ENCODE peak calls at places on chromosomes 16 and 17, in four cellular contexts. X, I, T and W are unnamed samples.

GRCh38 chr17:62381561-62381960 is 1.2 kb downstream of the EFCAB3 start:
- DNase-seq in X (no peak), I (no peak), T (no peak), W (no peak)

GRCh38 chr17:64150237-64151015 is 20.5 kb upstream of the ERN1 start:
- DNase-seq in X (no peak), T (no peak), I (no peak), W (no peak)

GRCh38 chr16:66741971-66742396 is 9.4 kb downstream of the DYNC1LI2 start:
- DNase-seq in T (no peak), X (no peak), I (no peak), W (no peak)

GRCh38 chr16:65572156-65572555 is 450.3 kb upstream of the CDH11 start:
- DNase-seq in I (no peak), X (no peak), T (no peak), W (no peak)

GRCh38 chr17:302300-302698 is 50.3 kb downstream of the RPH3AL start:
- DNase-seq in I (no peak), T (no peak), X (no peak), W (no peak)

GRCh38 chr17:36808181-36808661 is 129.1 kb upstream of the LHX1 start:
- DNase-seq in T (no peak), I (peak), X (peak), W (peak)

GRCh38 chr17:75241996-75242460 is 19.4 kb downstream of the GGA3 start:
- DNase-seq in I (no peak), T (no peak), X (no peak), W (no peak)

GRCh38 chr17:63641678-63642077 is 19.5 kb downstream of the MAP3K3 start:
- DNase-seq in I (no peak), T (no peak), X (no peak), W (no peak)

GRCh38 chr17:6035801-6036394 is 34.3 kb upstream of the WSCD1 start:
- DNase-seq in I (no peak), T (no peak), X (no peak), W (no peak)

GRCh38 chr17:81254955-81255717 is 16.0 kb downstream of the NDUFAF8 start:
- DNase-seq in X (peak), I (no peak), T (peak), W (peak)

GRCh38 chr17:50352693-50353599 is 7.0 kb downstream of the XYLT2 start:
- DNase-seq in X (no peak), I (no peak), T (no peak), W (no peak)

GRCh38 chr16:72536673-72537435 is 364.9 kb upstream of the PMFBP1 start:
- DNase-seq in I (no peak), T (no peak), X (no peak), W (no peak)

GRCh38 chr16:52773026-52773425 is 226.1 kb upstream of the TOX3 start:
- DNase-seq in T (no peak), I (no peak), X (no peak), W (no peak)

GRCh38 chr17:41919165-41919817 is 540 bp upstream of the ACLY start:
- DNase-seq in I (no peak), T (no peak), X (no peak), W (peak)

GRCh38 chr17:81037026-81037782 is 2.3 kb downstream of the BAIAP2 start:
- DNase-seq in X (no peak), T (no peak), I (no peak), W (no peak)

GRCh38 chr17:45247429-45248131 is 14.3 kb downstream of the SPATA32 start:
- DNase-seq in T (peak), I (peak), X (peak), W (peak)

GRCh38 chr17:13287226-13287625 is 269.4 kb upstream of the ELAC2 start:
- DNase-seq in I (no peak), X (no peak), T (no peak), W (no peak)

GRCh38 chr17:82936768-82937171 is 96.9 kb upstream of the ZNF750 start:
- DNase-seq in X (no peak), T (no peak), I (no peak), W (peak)

GRCh38 chr16:50697421-50697715 is 4.0 kb downstream of the NOD2 start:
- DNase-seq in I (no peak), X (no peak), T (no peak), W (no peak)

GRCh38 chr16:4515611-4516233 is 22.9 kb downstream of the CDIP1 start:
- DNase-seq in T (no peak), I (no peak), X (no peak), W (no peak)

GRCh38 chr16:31452631-31453106 is 6.6 kb upstream of the ARMC5 start:
- DNase-seq in T (no peak), I (no peak), X (peak), W (no peak)

GRCh38 chr16:49350265-49351103 is 23.1 kb upstream of the C16orf78 start:
- DNase-seq in T (no peak), X (peak), I (peak), W (peak)

GRCh38 chr17:75130632-75131277 is 787 bp downstream of the NT5C start:
- DNase-seq in X (peak), I (peak), T (no peak), W (peak)

DNA sequence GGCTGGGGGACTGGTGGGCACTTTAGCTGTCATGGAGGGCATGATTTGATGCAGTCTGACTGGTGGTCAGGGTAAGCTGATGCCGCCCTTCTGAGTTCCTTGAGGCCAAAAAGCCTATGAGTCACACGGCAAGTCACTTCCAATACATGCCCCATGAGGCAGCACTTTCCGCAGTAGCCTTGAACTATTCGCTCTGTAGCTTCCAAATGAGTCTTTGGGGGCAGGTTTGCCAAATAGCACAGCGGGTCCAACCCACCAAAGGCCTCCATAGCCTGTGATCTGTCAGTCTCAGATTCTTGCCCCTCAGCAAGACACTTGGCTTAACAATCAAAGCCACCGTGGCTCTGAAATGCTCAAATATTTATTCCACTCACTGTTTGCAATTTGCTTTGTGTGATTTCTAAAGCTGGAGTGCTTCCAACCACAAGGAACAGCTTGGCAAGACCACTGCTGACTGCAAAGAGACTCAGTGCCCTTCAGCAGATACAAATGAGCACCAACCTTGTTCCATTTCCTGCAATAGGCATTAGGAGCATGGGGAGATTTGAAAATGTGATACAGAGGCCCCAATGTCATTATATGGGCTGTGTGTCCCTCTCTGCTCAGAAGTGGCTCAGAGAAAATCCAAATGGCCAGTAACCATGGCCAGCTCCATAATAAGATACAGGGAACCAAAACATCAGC is 45.4 kb downstream of the CLEC19A start:
- DNase-seq in X (peak), I (no peak), T (no peak), W (no peak)
- TF ChIP-seq TEAD4 in X (no peak), I (no peak), T (no peak), W (no peak)

GRCh38 chr17:35807371-35808144 is 1.7 kb upstream of the TAF15 start:
- DNase-seq in T (no peak), X (no peak), I (no peak), W (no peak)
- TF ChIP-seq TEAD4 in T (no peak), X (no peak), I (no peak), W (no peak)

DNA sequence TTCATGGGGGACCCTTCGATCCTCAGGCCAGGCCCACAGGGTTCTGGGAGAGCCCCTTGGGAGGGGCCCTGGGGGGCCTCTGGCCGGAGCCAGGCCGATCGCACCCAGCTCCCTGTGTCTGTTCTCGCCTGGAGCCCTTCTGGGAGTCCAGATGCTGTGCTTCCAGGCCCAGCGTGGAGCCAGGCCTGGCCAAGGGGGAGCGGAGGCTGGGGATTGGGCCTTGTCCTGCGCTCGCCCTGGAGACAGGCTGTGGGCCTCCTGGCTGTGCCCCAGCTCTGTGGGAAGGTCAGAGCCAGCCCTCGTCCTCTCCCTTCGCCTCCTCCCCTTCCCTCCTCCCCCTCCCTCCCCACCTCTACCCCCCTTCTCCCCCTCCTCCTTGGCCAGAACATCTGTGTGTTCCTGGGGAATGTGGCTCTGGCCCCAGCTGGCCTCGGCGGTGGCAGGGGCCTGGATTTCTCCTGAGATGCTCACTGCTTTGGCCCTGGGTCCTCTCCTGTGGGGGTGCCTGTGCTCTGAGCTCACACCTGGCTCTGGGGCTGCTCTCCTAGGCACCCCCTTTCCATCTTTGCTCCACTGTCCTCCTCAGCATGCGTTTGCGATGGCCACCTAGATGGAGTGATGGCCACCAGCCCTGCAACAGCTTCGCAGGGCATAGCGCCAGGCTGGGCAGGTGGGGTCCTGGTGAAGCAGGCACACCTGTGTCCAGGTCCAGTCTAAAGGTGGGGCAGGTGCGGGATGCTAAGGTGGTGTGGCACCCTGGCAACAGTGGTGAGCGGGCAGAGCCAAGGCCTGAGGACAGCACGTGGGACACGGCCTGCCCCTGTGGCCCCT is 90.6 kb upstream of the CIBAR2 start:
- DNase-seq in T (no peak), I (peak), X (no peak), W (peak)
- TF ChIP-seq TEAD4 in T (peak), I (no peak), X (no peak), W (no peak)

GRCh38 chr17:2682304-2682938 is 29.1 kb downstream of the CLUH start:
- DNase-seq in X (no peak), I (no peak), T (no peak), W (no peak)
- TF ChIP-seq TEAD4 in X (no peak), I (no peak), T (no peak), W (no peak)

GRCh38 chr17:8376302-8377067 is at the start of gene KRABD2:
- DNase-seq in T (peak), I (peak), X (peak), W (peak)

GRCh38 chr17:8377422-8377821 is 918 bp upstream of the KRABD2 start:
- DNase-seq in I (no peak), X (no peak), T (no peak), W (no peak)

GRCh38 chr17:8372422-8372821 is 4.1 kb downstream of the KRABD2 start:
- DNase-seq in X (no peak), I (no peak), T (no peak), W (no peak)

GRCh38 chr17:8371786-8372185 is 4.7 kb downstream of the KRABD2 start:
- DNase-seq in I (no peak), T (no peak), X (no peak), W (no peak)

GRCh38 chr17:8375738-8376259 is 705 bp downstream of the KRABD2 start:
- DNase-seq in I (no peak), T (no peak), X (no peak), W (no peak)
- TF ChIP-seq TEAD4 in I (no peak), T (no peak), X (no peak), W (no peak)

GRCh38 chr17:54991567-54991966 is 23.0 kb downstream of the STXBP4 start:
- DNase-seq in X (no peak), T (no peak), I (no peak), W (no peak)

GRCh38 chr17:54996441-54996840 is 27.9 kb downstream of the STXBP4 start:
- DNase-seq in T (no peak), I (no peak), X (no peak), W (no peak)

GRCh38 chr17:54992797-54993639 is 24.5 kb downstream of the STXBP4 start:
- DNase-seq in I (peak), X (peak), T (no peak), W (no peak)
- TF ChIP-seq TEAD4 in I (no peak), X (no peak), T (no peak), W (no peak)

DNA sequence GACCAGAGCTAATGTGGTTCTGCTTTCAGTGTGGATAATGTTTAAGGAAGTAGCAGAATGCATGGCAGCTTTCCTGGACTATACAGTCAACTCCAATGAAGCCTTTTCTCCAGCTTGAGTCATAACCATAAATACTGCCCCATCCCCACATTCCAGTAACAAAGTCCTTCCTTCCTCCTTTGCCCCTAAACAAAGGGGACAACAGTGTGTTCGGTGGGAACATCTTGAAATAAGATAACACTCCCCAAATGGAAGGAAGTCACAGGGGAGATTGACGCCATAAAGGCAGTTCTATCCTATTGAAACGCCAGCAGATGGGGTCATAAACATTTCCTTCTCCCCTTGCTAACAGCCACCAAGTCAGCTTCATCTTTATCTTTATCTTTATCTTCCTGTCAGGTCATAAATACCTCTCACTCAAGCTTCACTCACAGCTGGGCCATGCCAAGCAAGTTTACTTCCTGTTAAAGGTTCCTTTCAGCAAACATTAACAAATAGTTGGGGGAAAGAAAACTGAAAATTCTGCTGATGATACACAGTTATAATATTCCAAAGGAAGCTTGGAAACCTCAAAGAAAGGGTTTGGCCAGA is 136.7 kb downstream of the SNX11 start:
- DNase-seq in T (no peak), X (peak), I (no peak), W (no peak)
- TF ChIP-seq TEAD4 in T (no peak), X (no peak), I (no peak), W (no peak)

DNA sequence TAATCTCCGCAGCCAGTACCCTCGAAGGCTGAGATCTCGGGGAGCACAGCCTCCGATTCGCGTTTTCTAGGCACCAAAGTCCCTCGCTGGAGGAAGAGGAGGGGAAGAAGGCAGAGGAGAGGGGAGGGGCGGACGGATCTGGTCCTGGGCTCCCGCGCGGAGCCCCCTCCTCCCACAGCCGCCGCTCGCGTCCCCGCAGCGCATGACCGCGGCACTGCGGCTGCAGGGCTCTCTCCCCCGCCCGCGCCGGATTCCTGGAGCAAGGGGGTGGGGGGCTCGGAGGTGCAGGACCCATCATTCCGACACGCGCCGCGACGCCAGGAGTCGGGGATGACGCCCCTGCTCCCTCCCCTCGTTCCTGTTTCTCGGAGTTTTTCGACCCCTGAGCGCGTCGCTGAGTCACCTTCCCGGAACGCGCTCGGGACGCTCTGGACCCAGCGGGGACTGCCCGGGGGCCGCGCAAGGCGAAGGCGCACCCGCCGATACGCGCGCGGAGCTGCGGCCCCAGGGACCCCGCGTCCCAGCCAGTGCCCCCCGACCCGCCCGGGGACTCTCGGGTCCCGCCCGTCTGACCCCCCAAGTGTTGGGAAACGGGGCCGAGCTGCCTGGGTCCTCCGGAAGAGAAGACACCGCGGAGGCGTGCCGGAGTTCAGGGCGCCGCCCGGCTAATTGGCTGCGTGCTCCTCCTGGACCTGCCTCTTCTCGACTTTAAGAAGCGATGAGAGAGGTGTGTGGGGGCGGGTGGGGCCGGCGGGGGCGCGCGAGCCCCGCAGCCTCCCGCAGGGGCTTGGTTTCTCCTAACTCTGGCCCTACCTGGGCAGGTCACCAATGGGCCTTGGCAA is 1.4 kb upstream of the SPHK1 start:
- DNase-seq in T (no peak), I (peak), X (peak), W (peak)
- TF ChIP-seq TEAD4 in T (peak), I (no peak), X (peak), W (peak)

DNA sequence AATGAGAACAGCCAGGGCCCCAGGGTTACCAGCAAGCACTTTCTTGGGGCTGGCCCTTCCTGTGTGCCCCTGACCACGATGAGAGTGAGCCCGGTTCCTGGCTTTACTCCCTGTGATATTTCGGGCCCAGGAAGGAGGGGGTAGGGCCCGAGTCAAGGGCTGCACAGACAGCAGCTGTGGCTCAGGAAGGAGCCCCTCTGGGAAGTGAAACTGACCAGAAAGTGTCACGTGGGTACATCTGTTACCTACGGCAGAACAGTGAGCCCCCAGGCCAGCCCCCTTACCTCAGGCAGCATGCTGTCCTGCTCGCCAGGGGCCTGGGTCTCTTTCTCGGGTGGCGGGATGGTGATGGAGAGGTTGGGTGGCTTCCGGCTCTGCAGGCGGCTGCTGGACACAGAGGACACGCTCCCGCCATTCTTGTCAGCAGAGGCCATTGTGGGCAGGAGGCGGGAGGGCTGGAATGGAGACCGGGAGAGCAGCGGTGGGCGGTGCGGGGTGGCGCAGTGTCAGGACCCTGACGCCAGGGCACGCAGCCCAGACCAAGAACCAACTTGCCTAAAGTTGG is 13.8 kb downstream of the AANAT start:
- DNase-seq in T (no peak), I (no peak), X (no peak), W (no peak)
- TF ChIP-seq TEAD4 in T (no peak), I (no peak), X (no peak), W (no peak)